ENCODE peak calls at places on chromosomes 12 and 14, in ten cellular contexts. H, C, L, G, K, I, R, A, E and X are unnamed samples.

GRCh38 chr14:57060276-57060956 is 208.3 kb downstream of the EXOC5 start:
- DNase-seq in H (no peak), C (no peak), L (peak; percentile 72), G (no peak), K (no peak), I (peak; percentile 86), R (peak; percentile 39), A (no peak), E (no peak), X (no peak)

GRCh38 chr14:23523229-23524016 is 28.1 kb downstream of the ZFHX2 start:
- DNase-seq in H (no peak), C (no peak), L (no peak), G (no peak), K (no peak), I (no peak), R (no peak), A (no peak), E (no peak), X (no peak)

GRCh38 chr12:83818888-83819287 is 1093.7 kb downstream of the SLC6A15 start:
- DNase-seq in H (peak; percentile 56), C (peak; percentile 31), L (no peak), G (no peak), K (no peak), I (peak; percentile 83), R (no peak), A (no peak), E (no peak), X (no peak)

GRCh38 chr14:20350860-20351259 is 7.4 kb downstream of the PARP2 start:
- DNase-seq in H (peak; percentile 32), C (peak; percentile 17), L (no peak), G (no peak), K (no peak), I (no peak), R (no peak), A (no peak), E (no peak), X (no peak)

GRCh38 chr12:100027671-100028070 is 42.9 kb upstream of the ANKS1B start:
- DNase-seq in H (no peak), C (no peak), L (no peak), G (no peak), K (no peak), I (no peak), R (no peak), A (no peak), E (no peak), X (no peak)

GRCh38 chr14:95482967-95483842 is 33.2 kb downstream of the SYNE3 start:
- DNase-seq in H (peak; percentile 97), C (peak; percentile 97), L (peak; percentile 77), G (peak; percentile 74), K (peak; percentile 67), I (peak; percentile 82), R (no peak), A (no peak), E (peak; percentile 87), X (no peak)

GRCh38 chr12:69154585-69155363 is 84.6 kb upstream of the CPSF6 start:
- DNase-seq in H (peak; percentile 70), C (peak; percentile 50), L (peak; percentile 79), G (peak; percentile 77), K (peak; percentile 80), I (peak; percentile 75), R (peak; percentile 65), A (peak; percentile 67), E (peak; percentile 73), X (peak; percentile 82)

GRCh38 chr12:98424726-98425401 is 90.5 kb upstream of the TMPO start:
- DNase-seq in H (peak; percentile 68), C (peak; percentile 73), L (peak; percentile 85), G (peak; percentile 75), K (peak; percentile 64), I (peak; percentile 89), R (peak; percentile 36), A (peak; percentile 49), E (peak; percentile 56), X (peak; percentile 61)

GRCh38 chr12:93790472-93791152 is 113.4 kb downstream of the CRADD start:
- DNase-seq in H (peak; percentile 90), C (peak; percentile 89), L (no peak), G (no peak), K (no peak), I (peak; percentile 84), R (no peak), A (no peak), E (no peak), X (no peak)

GRCh38 chr14:65002586-65003210 is 16.0 kb downstream of the FNTB start:
- DNase-seq in H (peak; percentile 42), C (peak; percentile 48), L (no peak), G (no peak), K (no peak), I (peak; percentile 33), R (no peak), A (no peak), E (no peak), X (no peak)

GRCh38 chr12:76084277-76085158 is at the start of gene NAP1L1:
- DNase-seq in H (peak; percentile 98), C (peak; percentile 98), L (peak; percentile 88), G (peak; percentile 97), K (peak; percentile 97), I (peak; percentile 98), R (peak; percentile 93), A (peak; percentile 98), E (peak; percentile 98), X (peak; percentile 98)

GRCh38 chr12:52729147-52729546 is 25.8 kb upstream of the KRT77 start:
- DNase-seq in H (no peak), C (no peak), L (no peak), G (no peak), K (no peak), I (no peak), R (no peak), A (no peak), E (no peak), X (no peak)

GRCh38 chr12:52727037-52727436 is 23.7 kb upstream of the KRT77 start:
- DNase-seq in H (no peak), C (no peak), L (no peak), G (no peak), K (no peak), I (no peak), R (no peak), A (no peak), E (no peak), X (no peak)

GRCh38 chr12:52728374-52728773 is 25.1 kb upstream of the KRT77 start:
- DNase-seq in H (no peak), C (no peak), L (no peak), G (no peak), K (no peak), I (no peak), R (no peak), A (no peak), E (no peak), X (no peak)

GRCh38 chr12:52724384-52724783 is 21.1 kb upstream of the KRT77 start:
- DNase-seq in H (no peak), C (no peak), L (no peak), G (no peak), K (no peak), I (no peak), R (no peak), A (no peak), E (no peak), X (no peak)

GRCh38 chr12:52726451-52726850 is 23.1 kb upstream of the KRT77 start:
- DNase-seq in H (no peak), C (no peak), L (no peak), G (no peak), K (no peak), I (peak; percentile 42), R (no peak), A (no peak), E (no peak), X (no peak)
- H3K4me3 ChIP-seq in H (no peak overlapping the region), C (no peak overlapping the region), L (no peak overlapping the region), G (no peak overlapping the region), K (no peak overlapping the region), I (no peak overlapping the region), R (no peak overlapping the region), A (no peak overlapping the region), E (no peak overlapping the region), X (no peak overlapping the region)

DNA sequence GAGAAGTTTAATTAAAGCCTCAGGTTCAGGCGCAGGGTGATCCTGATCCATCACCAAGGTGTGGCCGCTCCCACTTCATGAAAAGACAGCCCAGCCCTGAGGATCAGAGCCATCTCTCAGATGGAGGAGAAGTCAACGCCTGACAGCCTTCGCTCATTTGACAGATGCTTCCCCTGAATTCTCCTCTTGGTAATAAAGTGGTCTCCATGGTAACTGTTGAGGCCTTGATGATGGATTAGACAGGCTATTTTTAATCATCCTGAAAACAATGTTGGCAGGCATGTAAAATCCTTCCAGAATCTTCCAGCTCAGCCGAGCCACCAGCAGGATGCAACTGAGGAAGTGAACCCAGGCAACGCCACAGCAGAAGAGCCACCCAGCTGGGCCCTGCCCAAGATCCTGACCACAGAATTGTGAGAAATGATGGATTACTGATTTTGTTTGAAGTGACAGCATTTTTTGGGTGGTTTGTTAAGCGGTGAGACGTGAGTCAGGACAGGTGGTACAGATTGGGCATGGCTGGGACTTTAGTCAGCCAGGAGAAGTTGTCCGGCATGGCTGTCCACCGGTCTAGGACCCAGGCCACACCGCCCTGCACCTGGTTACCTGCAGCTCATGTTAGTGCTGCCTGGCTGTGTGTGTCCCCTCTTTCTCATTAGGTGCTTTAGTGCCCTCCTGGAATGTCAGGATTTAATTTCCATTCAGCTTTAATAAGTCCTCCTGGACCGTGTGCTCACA is 280.2 kb downstream of the ADGRD1 start:
- DNase-seq in H (no peak), C (no peak), L (no peak), G (no peak), K (no peak), I (no peak), R (no peak), A (no peak), E (no peak), X (no peak)
- H3K4me3 ChIP-seq in H (no peak overlapping the region), C (no peak overlapping the region), L (no peak overlapping the region), G (no peak overlapping the region), K (no peak overlapping the region), I (no peak overlapping the region), R (no peak overlapping the region), A (no peak overlapping the region), E (no peak overlapping the region), X (no peak overlapping the region)

DNA sequence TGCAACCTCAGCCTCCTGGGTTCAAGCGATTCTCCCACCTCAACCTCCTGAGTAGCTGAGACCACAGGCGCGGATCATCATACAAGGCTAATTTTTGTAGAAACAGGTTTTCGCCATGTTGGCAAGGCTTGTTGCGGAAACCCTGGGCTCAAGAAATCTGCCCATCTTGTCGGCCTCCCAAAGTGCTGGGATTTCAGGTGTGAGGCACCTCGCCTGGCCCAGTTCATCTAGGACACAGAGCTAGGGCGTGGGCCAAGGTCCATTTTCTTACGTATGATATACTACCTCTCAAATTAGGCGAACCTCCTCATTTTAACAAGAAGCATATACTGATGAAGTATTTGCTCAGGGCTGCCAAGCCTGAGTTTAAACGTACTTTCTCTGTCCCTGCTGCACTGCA is 2.1 kb downstream of the RPS29 start:
- DNase-seq in H (no peak), C (no peak), L (no peak), G (no peak), K (no peak), I (no peak), R (no peak), A (no peak), E (no peak), X (no peak)
- H3K4me3 ChIP-seq in H (peak overlapping the region; percentile 97), C (peak overlapping the region; percentile 2), L (no peak overlapping the region), G (no peak overlapping the region), K (peak overlapping the region; percentile 88), I (peak overlapping the region; percentile 93), R (peak overlapping the region; percentile 98), A (peak overlapping the region; percentile 93), E (peak overlapping the region; percentile 72), X (peak overlapping the region; percentile 95)

GRCh38 chr12:42705863-42706262 is 116.3 kb upstream of the PRICKLE1 start:
- DNase-seq in H (peak; percentile 96), C (peak; percentile 95), L (no peak), G (peak; percentile 70), K (peak; percentile 34), I (peak; percentile 56), R (no peak), A (no peak), E (peak; percentile 84), X (peak; percentile 10)
- H3K4me3 ChIP-seq in H (no peak overlapping the region), C (no peak overlapping the region), L (no peak overlapping the region), G (no peak overlapping the region), K (no peak overlapping the region), I (no peak overlapping the region), R (no peak overlapping the region), A (no peak overlapping the region), E (no peak overlapping the region), X (no peak overlapping the region)

GRCh38 chr14:68719634-68720384 is 73.1 kb downstream of the ZFP36L1 start:
- DNase-seq in H (no peak), C (no peak), L (peak; percentile 55), G (no peak), K (no peak), I (no peak), R (no peak), A (no peak), E (no peak), X (no peak)
- H3K4me3 ChIP-seq in H (no peak overlapping the region), C (no peak overlapping the region), L (no peak overlapping the region), G (no peak overlapping the region), K (no peak overlapping the region), I (no peak overlapping the region), R (no peak overlapping the region), A (no peak overlapping the region), E (no peak overlapping the region), X (no peak overlapping the region)